ENCODE peak calls at places on chromosomes 5 and 9, in seven cellular contexts. One of them, this sample, is unnamed.

GRCh38 chr5:66436721-66437120 is 159.5 kb upstream of the MAST4 start:
- DNase-seq in H54: no peak
- DNase-seq in T47D: no peak
- DNase-seq in anterior cingulate cortex: no peak
- DNase-seq in T1000: no peak
- DNase-seq in activated CD4-positive, alpha-beta T cell treated with anti-CD3 and anti-CD28 coated beads, Interleukin-2, amount 10 ng/mL, durations not matched to agents 7 days and 5 days: no peak
- DNase-seq in COR-L47: no peak
- DNase-seq in this sample: no peak

GRCh38 chr5:54470677-54471076 is 15.2 kb downstream of the HSPB3 start:
- DNase-seq in H54: no peak
- DNase-seq in activated CD4-positive, alpha-beta T cell treated with anti-CD3 and anti-CD28 coated beads, Interleukin-2, amount 10 ng/mL, durations not matched to agents 7 days and 5 days: no peak
- DNase-seq in COR-L47: no peak
- DNase-seq in T1000: no peak
- DNase-seq in T47D: no peak
- DNase-seq in anterior cingulate cortex: no peak
- DNase-seq in this sample: no peak

GRCh38 chr5:76537073-76537543 is 86.1 kb downstream of the F2RL2 start:
- DNase-seq in activated CD4-positive, alpha-beta T cell treated with anti-CD3 and anti-CD28 coated beads, Interleukin-2, amount 10 ng/mL, durations not matched to agents 7 days and 5 days: no peak
- DNase-seq in COR-L47: no peak
- DNase-seq in H54: no peak
- DNase-seq in T47D: no peak
- DNase-seq in T1000: no peak
- DNase-seq in anterior cingulate cortex: no peak
- DNase-seq in this sample: no peak

GRCh38 chr5:150298701-150299451 is 3.8 kb downstream of the ARSI start:
- DNase-seq in T47D: no peak
- DNase-seq in activated CD4-positive, alpha-beta T cell treated with anti-CD3 and anti-CD28 coated beads, Interleukin-2, amount 10 ng/mL, durations not matched to agents 7 days and 5 days: no peak
- DNase-seq in H54: peak; percentile 94
- DNase-seq in T1000: peak; percentile 51
- DNase-seq in anterior cingulate cortex: no peak
- DNase-seq in COR-L47: no peak
- DNase-seq in this sample: no peak

GRCh38 chr5:147743686-147744332 is 38.7 kb downstream of the JAKMIP2 start:
- DNase-seq in activated CD4-positive, alpha-beta T cell treated with anti-CD3 and anti-CD28 coated beads, Interleukin-2, amount 10 ng/mL, durations not matched to agents 7 days and 5 days: no peak
- DNase-seq in anterior cingulate cortex: no peak
- DNase-seq in T47D: no peak
- DNase-seq in H54: no peak
- DNase-seq in COR-L47: peak; percentile 87
- DNase-seq in T1000: no peak
- DNase-seq in this sample: no peak

GRCh38 chr5:88819332-88819999 is 63.5 kb downstream of the MEF2C start:
- DNase-seq in COR-L47: no peak
- DNase-seq in activated CD4-positive, alpha-beta T cell treated with anti-CD3 and anti-CD28 coated beads, Interleukin-2, amount 10 ng/mL, durations not matched to agents 7 days and 5 days: no peak
- DNase-seq in H54: no peak
- DNase-seq in T1000: no peak
- DNase-seq in T47D: no peak
- DNase-seq in anterior cingulate cortex: no peak
- DNase-seq in this sample: no peak

GRCh38 chr5:89827388-89827787 is 582.2 kb downstream of the CETN3 start:
- DNase-seq in T47D: no peak
- DNase-seq in anterior cingulate cortex: no peak
- DNase-seq in COR-L47: no peak
- DNase-seq in H54: no peak
- DNase-seq in activated CD4-positive, alpha-beta T cell treated with anti-CD3 and anti-CD28 coated beads, Interleukin-2, amount 10 ng/mL, durations not matched to agents 7 days and 5 days: no peak
- DNase-seq in T1000: no peak
- DNase-seq in this sample: no peak

GRCh38 chr9:97386733-97387503 is 25.0 kb upstream of the TDRD7 start:
- DNase-seq in T1000: no peak
- DNase-seq in anterior cingulate cortex: no peak
- DNase-seq in H54: peak; percentile 91
- DNase-seq in T47D: peak; percentile 55
- DNase-seq in COR-L47: no peak
- DNase-seq in activated CD4-positive, alpha-beta T cell treated with anti-CD3 and anti-CD28 coated beads, Interleukin-2, amount 10 ng/mL, durations not matched to agents 7 days and 5 days: peak; percentile 64
- DNase-seq in this sample: no peak

GRCh38 chr5:113044776-113045175 is 68.2 kb downstream of the DCP2 start:
- DNase-seq in T1000: no peak
- DNase-seq in T47D: no peak
- DNase-seq in H54: no peak
- DNase-seq in COR-L47: no peak
- DNase-seq in anterior cingulate cortex: no peak
- DNase-seq in activated CD4-positive, alpha-beta T cell treated with anti-CD3 and anti-CD28 coated beads, Interleukin-2, amount 10 ng/mL, durations not matched to agents 7 days and 5 days: no peak
- DNase-seq in this sample: no peak

GRCh38 chr5:84239509-84239908 is 145.2 kb downstream of the EDIL3 start:
- DNase-seq in COR-L47: no peak
- DNase-seq in anterior cingulate cortex: no peak
- DNase-seq in H54: peak; percentile 12
- DNase-seq in activated CD4-positive, alpha-beta T cell treated with anti-CD3 and anti-CD28 coated beads, Interleukin-2, amount 10 ng/mL, durations not matched to agents 7 days and 5 days: no peak
- DNase-seq in T1000: no peak
- DNase-seq in T47D: no peak
- DNase-seq in this sample: no peak

GRCh38 chr5:148730272-148730954 is 76.1 kb upstream of the HTR4 start:
- DNase-seq in anterior cingulate cortex: no peak
- DNase-seq in T47D: no peak
- DNase-seq in activated CD4-positive, alpha-beta T cell treated with anti-CD3 and anti-CD28 coated beads, Interleukin-2, amount 10 ng/mL, durations not matched to agents 7 days and 5 days: no peak
- DNase-seq in T1000: peak; percentile 71
- DNase-seq in H54: no peak
- DNase-seq in COR-L47: no peak
- DNase-seq in this sample: no peak

GRCh38 chr5:153489611-153490010 is 859 bp upstream of the GRIA1 start:
- DNase-seq in T1000: no peak
- DNase-seq in activated CD4-positive, alpha-beta T cell treated with anti-CD3 and anti-CD28 coated beads, Interleukin-2, amount 10 ng/mL, durations not matched to agents 7 days and 5 days: no peak
- DNase-seq in H54: no peak
- DNase-seq in T47D: no peak
- DNase-seq in COR-L47: no peak
- DNase-seq in anterior cingulate cortex: no peak
- DNase-seq in this sample: no peak

GRCh38 chr9:14779566-14780022 is 57.1 kb upstream of the CER1 start:
- DNase-seq in T47D: no peak
- DNase-seq in T1000: no peak
- DNase-seq in COR-L47: no peak
- DNase-seq in anterior cingulate cortex: no peak
- DNase-seq in activated CD4-positive, alpha-beta T cell treated with anti-CD3 and anti-CD28 coated beads, Interleukin-2, amount 10 ng/mL, durations not matched to agents 7 days and 5 days: no peak
- DNase-seq in H54: no peak
- DNase-seq in this sample: no peak

GRCh38 chr9:114007991-114008666 is 70.0 kb downstream of the AMBP start:
- DNase-seq in T1000: no peak
- DNase-seq in T47D: no peak
- DNase-seq in anterior cingulate cortex: no peak
- DNase-seq in COR-L47: no peak
- DNase-seq in H54: no peak
- DNase-seq in activated CD4-positive, alpha-beta T cell treated with anti-CD3 and anti-CD28 coated beads, Interleukin-2, amount 10 ng/mL, durations not matched to agents 7 days and 5 days: no peak
- DNase-seq in this sample: no peak

GRCh38 chr9:738209-738915 is 103.1 kb upstream of the DMRT1 start:
- DNase-seq in COR-L47: no peak
- DNase-seq in H54: peak; percentile 44
- DNase-seq in activated CD4-positive, alpha-beta T cell treated with anti-CD3 and anti-CD28 coated beads, Interleukin-2, amount 10 ng/mL, durations not matched to agents 7 days and 5 days: no peak
- DNase-seq in T1000: peak; percentile 26
- DNase-seq in anterior cingulate cortex: no peak
- DNase-seq in T47D: no peak
- DNase-seq in this sample: no peak

GRCh38 chr5:124902097-124902821 is 155.8 kb upstream of the ZNF608 start:
- DNase-seq in COR-L47: peak; percentile 53
- DNase-seq in H54: no peak
- DNase-seq in T1000: no peak
- DNase-seq in activated CD4-positive, alpha-beta T cell treated with anti-CD3 and anti-CD28 coated beads, Interleukin-2, amount 10 ng/mL, durations not matched to agents 7 days and 5 days: peak; percentile 9
- DNase-seq in anterior cingulate cortex: no peak
- DNase-seq in T47D: no peak
- DNase-seq in this sample: no peak

GRCh38 chr9:124054671-124055212 is 43.2 kb downstream of the LHX2 start:
- DNase-seq in COR-L47: no peak
- DNase-seq in activated CD4-positive, alpha-beta T cell treated with anti-CD3 and anti-CD28 coated beads, Interleukin-2, amount 10 ng/mL, durations not matched to agents 7 days and 5 days: no peak
- DNase-seq in T47D: no peak
- DNase-seq in anterior cingulate cortex: no peak
- DNase-seq in T1000: peak; percentile 89
- DNase-seq in H54: peak; percentile 95
- DNase-seq in this sample: no peak

GRCh38 chr5:1423901-1424603 is 21.2 kb downstream of the SLC6A3 start:
- DNase-seq in activated CD4-positive, alpha-beta T cell treated with anti-CD3 and anti-CD28 coated beads, Interleukin-2, amount 10 ng/mL, durations not matched to agents 7 days and 5 days: no peak
- DNase-seq in T47D: no peak
- DNase-seq in T1000: no peak
- DNase-seq in COR-L47: no peak
- DNase-seq in anterior cingulate cortex: no peak
- DNase-seq in H54: no peak
- DNase-seq in this sample: no peak

GRCh38 chr9:34995288-34996060 is 5.9 kb downstream of the DNAJB5 start:
- DNase-seq in COR-L47: no peak
- DNase-seq in H54: no peak
- DNase-seq in anterior cingulate cortex: no peak
- DNase-seq in T1000: no peak
- DNase-seq in activated CD4-positive, alpha-beta T cell treated with anti-CD3 and anti-CD28 coated beads, Interleukin-2, amount 10 ng/mL, durations not matched to agents 7 days and 5 days: no peak
- DNase-seq in T47D: no peak
- DNase-seq in this sample: no peak

GRCh38 chr5:67350185-67350584 is 153.6 kb upstream of the CD180 start:
- DNase-seq in H54: no peak
- DNase-seq in T47D: no peak
- DNase-seq in anterior cingulate cortex: no peak
- DNase-seq in T1000: no peak
- DNase-seq in activated CD4-positive, alpha-beta T cell treated with anti-CD3 and anti-CD28 coated beads, Interleukin-2, amount 10 ng/mL, durations not matched to agents 7 days and 5 days: no peak
- DNase-seq in COR-L47: peak; percentile 67
- DNase-seq in this sample: no peak

GRCh38 chr5:24623018-24623417 is 21.8 kb downstream of the CDH10 start:
- DNase-seq in T47D: no peak
- DNase-seq in T1000: no peak
- DNase-seq in activated CD4-positive, alpha-beta T cell treated with anti-CD3 and anti-CD28 coated beads, Interleukin-2, amount 10 ng/mL, durations not matched to agents 7 days and 5 days: no peak
- DNase-seq in H54: no peak
- DNase-seq in anterior cingulate cortex: no peak
- DNase-seq in COR-L47: no peak
- DNase-seq in this sample: no peak

GRCh38 chr5:127878174-127878750 is 175.1 kb downstream of the CCDC192 start:
- DNase-seq in T1000: no peak
- DNase-seq in T47D: no peak
- DNase-seq in activated CD4-positive, alpha-beta T cell treated with anti-CD3 and anti-CD28 coated beads, Interleukin-2, amount 10 ng/mL, durations not matched to agents 7 days and 5 days: no peak
- DNase-seq in H54: peak; percentile 20
- DNase-seq in COR-L47: peak; percentile 65
- DNase-seq in anterior cingulate cortex: no peak
- DNase-seq in this sample: no peak

This sample was measured in LNCaP clone FGC.